ENCODE peak calls at places on chromosomes 13 and 19, in nine cellular contexts. Q is AG04450; J is Caco-2; A is prostate gland; H is epithelial cell of esophagus; C is CD8-positive, alpha-beta memory T cell; S is SK-N-SH; N is lower lobe of right lung; U is pancreas. R is an unnamed sample.
A peak's percentile ranks its signal among the peaks of the same experiment; 100 is the strongest.

GRCh38 chr19:57830071-57830602 is at the start of gene ZNF587B:
- DNase-seq in A (peak; percentile 35), Q (peak; percentile 27), H (peak; percentile 85), C (no peak), U (no peak), S (peak; percentile 50), J (peak; percentile 79), N (peak; percentile 67), R (peak; percentile 4)

GRCh38 chr13:78632956-78633355 is 26.0 kb downstream of the OBI1 start:
- DNase-seq in H (no peak), U (no peak), S (no peak), A (no peak), Q (no peak), N (no peak), C (no peak), J (no peak), R (no peak)

GRCh38 chr13:27662738-27663470 is 41.2 kb downstream of the POLR1D start:
- DNase-seq in S (no peak), N (no peak), J (no peak), U (no peak), H (peak; percentile 59), Q (no peak), A (no peak), C (no peak), R (no peak)

GRCh38 chr13:20426766-20427448 is 98.8 kb downstream of the CRYL1 start:
- DNase-seq in U (no peak), S (no peak), C (no peak), A (no peak), J (no peak), Q (no peak), N (no peak), H (no peak), R (peak; percentile 63)

GRCh38 chr13:61880576-61881283 is 465.1 kb upstream of the PCDH20 start:
- DNase-seq in Q (no peak), J (peak; percentile 62), S (peak; percentile 24), C (no peak), H (peak; percentile 66), N (no peak), U (no peak), A (no peak), R (peak; percentile 54)

GRCh38 chr13:99911965-99912566 is 59.5 kb downstream of the ZIC5 start:
- DNase-seq in J (no peak), H (no peak), Q (no peak), C (no peak), A (no peak), N (no peak), S (no peak), U (no peak), R (no peak)

GRCh38 chr19:46660008-46660517 is 919 bp downstream of the DACT3 start:
- DNase-seq in S (peak; percentile 81), Q (no peak), A (no peak), H (no peak), C (no peak), U (no peak), N (no peak), J (no peak), R (no peak)

GRCh38 chr13:112624040-112624439 is 36.1 kb upstream of the TUBGCP3 start:
- DNase-seq in U (no peak), A (no peak), N (no peak), S (no peak), Q (no peak), H (no peak), J (no peak), C (no peak), R (no peak)

DNA sequence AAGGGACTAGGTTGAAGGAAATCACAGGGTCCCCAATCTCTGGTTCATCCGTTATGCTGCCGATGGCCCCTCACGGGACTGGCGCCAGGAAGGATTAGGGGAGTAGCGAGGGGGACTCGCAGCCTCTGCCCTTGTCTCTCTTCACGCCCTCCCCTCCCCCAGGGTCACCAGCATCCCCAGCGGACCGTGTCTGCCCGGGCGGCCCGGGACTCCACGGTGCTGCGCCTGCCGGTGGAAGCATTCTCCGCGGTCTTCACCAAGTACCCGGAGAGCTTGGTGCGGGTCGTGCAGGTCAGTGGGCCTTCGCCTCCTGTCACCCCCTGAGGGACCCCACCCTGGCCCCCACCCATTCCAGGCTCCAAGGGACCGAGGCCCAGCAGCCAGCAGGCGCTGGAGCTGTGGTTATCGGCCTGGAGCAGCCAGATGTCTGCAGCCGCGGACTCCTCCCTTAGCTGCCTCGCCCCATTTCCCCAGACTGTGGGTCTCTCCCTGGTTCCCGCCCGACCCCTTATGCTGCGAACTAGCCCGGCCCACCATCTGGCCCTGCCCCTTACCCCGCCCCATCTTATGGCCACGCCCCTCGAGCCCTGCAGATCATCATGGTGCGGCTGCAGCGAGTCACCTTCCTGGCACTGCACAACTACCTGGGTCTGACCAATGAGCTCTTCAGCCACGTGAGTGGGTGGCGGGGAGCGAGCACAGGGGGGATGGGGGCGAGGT is 5.4 kb downstream of the PNPLA6 start:
- DNase-seq in S (peak; percentile 73), J (no peak), H (peak; percentile 51), A (no peak), Q (no peak), C (no peak), N (peak; percentile 61), U (no peak), R (peak; percentile 55)
- H3K4me3 ChIP-seq in S (no peak overlapping the region), J (no peak overlapping the region), H (no peak overlapping the region), A (no peak overlapping the region), Q (no peak overlapping the region), C (no peak overlapping the region), N (peak overlapping the region; percentile 3), U (no peak overlapping the region), R (no peak overlapping the region)

GRCh38 chr19:2049741-2050348 is 1.2 kb downstream of the MKNK2 start:
- DNase-seq in Q (no peak), C (peak; percentile 65), A (peak; percentile 89), J (peak; percentile 83), N (peak; percentile 94), H (peak; percentile 69), S (peak; percentile 71), U (peak; percentile 94), R (no peak)

GRCh38 chr19:2047449-2048103 is 3.5 kb downstream of the MKNK2 start:
- DNase-seq in Q (no peak), J (no peak), S (no peak), H (no peak), N (peak; percentile 78), C (no peak), A (no peak), U (peak; percentile 87), R (no peak)

GRCh38 chr19:2047076-2047448 is 4.0 kb downstream of the MKNK2 start:
- DNase-seq in J (no peak), C (no peak), Q (no peak), S (no peak), N (no peak), U (no peak), H (no peak), A (no peak), R (no peak)

GRCh38 chr19:2048959-2049740 is 1.9 kb downstream of the MKNK2 start:
- DNase-seq in S (no peak), U (no peak), N (peak; percentile 45), A (no peak), C (no peak), J (no peak), H (no peak), Q (no peak), R (no peak)

DNA sequence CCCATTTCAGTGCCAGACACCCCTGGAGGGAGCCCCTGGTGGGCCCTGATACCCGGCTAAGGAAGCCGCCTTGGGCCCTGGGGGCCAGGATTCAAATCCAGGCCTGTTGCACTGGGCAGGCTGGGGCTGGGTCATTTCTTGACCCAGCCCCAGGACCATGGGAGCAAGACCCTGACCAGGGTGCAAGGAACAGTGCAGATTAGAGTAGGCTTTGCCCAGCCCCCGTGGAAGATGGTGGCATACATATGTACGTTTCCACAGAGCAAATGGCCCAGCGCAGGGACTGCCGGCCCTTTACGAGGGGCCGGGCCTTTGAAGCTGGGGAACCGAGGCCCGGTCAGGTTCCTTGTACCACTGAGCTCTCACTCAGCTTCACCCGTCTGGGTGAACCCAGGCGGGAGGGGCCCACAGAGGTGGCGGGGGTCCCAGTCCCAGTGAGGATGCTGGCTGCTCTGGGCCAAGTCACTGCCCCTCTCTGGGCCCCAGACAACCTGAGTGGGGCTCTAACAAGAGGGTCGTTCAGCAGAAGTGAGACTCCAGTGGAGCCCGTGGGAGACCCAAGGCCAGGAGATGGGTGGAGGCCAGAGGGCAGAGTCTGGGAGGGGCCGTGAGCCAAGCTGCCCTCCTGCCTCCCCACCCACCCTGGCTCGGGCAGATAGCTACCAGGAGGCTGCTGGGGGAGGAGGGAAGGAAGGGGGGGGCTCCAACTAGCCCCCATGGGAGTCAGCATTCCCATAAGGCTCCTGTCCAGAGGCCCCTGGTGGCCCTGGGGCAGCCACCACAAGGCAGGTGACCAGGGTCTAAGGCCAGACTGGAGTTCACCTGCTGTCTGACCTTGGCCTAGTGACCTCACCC is 2.7 kb downstream of the MKNK2 start:
- DNase-seq in Q (no peak), H (no peak), J (no peak), S (no peak), A (no peak), C (no peak), N (no peak), U (no peak), R (no peak)
- H3K4me3 ChIP-seq in Q (peak overlapping the region; percentile 82), H (peak overlapping the region; percentile 96), J (no peak overlapping the region), S (peak overlapping the region; percentile 94), A (peak overlapping the region; percentile 100), C (peak overlapping the region; percentile 98), N (peak overlapping the region; percentile 94), U (peak overlapping the region; percentile 98), R (no peak overlapping the region)

GRCh38 chr19:17394891-17395415 is 957 bp upstream of the CCDC194 start:
- DNase-seq in Q (no peak), S (peak; percentile 81), J (peak; percentile 72), U (peak; percentile 41), C (no peak), N (peak; percentile 80), H (peak; percentile 67), A (no peak), R (peak; percentile 80)
- H3K4me3 ChIP-seq in Q (no peak overlapping the region), S (no peak overlapping the region), J (no peak overlapping the region), U (no peak overlapping the region), C (no peak overlapping the region), N (no peak overlapping the region), H (peak overlapping the region; percentile 11), A (no peak overlapping the region), R (no peak overlapping the region)

DNA sequence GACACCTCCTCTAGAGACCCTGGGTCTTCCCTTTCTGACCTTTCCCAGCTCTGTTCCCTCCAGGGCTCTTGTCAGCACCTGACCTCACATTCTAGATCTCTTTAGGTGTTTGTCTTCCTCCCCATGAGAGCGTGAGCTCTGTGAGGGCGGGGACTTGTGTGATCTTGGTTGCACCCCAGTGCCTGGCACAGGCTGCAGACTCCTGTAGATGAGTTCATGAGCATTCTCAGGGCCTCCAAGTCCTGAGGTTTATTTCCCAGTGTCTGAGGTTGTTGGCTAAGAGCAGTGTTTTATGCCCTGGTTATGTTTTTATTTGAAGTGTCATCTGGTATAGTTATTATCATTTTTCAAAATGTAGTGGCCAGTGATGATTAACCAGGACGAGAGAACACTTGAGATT is 596 bp downstream of the CEACAM4 start:
- DNase-seq in N (no peak), Q (no peak), S (no peak), C (no peak), A (no peak), J (no peak), H (no peak), U (no peak), R (no peak)
- H3K4me3 ChIP-seq in N (peak overlapping the region; percentile 48), Q (no peak overlapping the region), S (no peak overlapping the region), C (no peak overlapping the region), A (no peak overlapping the region), J (no peak overlapping the region), H (no peak overlapping the region), U (peak overlapping the region; percentile 24), R (no peak overlapping the region)

GRCh38 chr13:35780613-35781012 is 304.1 kb upstream of the MAB21L1 start:
- DNase-seq in A (no peak), H (no peak), C (no peak), J (no peak), S (no peak), N (no peak), Q (no peak), U (no peak), R (no peak)
- H3K4me3 ChIP-seq in A (no peak overlapping the region), H (no peak overlapping the region), C (no peak overlapping the region), J (no peak overlapping the region), S (no peak overlapping the region), N (no peak overlapping the region), Q (no peak overlapping the region), U (no peak overlapping the region), R (no peak overlapping the region)

R was measured in HAP-1.